ENCODE peak calls at places on chromosomes 5 and 9, in eight cellular contexts. T is stimulated activated naive B cell treated with anti-CD40 and anti-IgM and Interleukin-4, amounts not matched to agents 10 μg/mL and 1 μg/mL and 100 μg/mL, for 72 hours; R is iris pigment epithelial cell; N is RWPE1; Z is naive thymus-derived CD8-positive, alpha-beta T cell; Y is activated CD8-positive, alpha-beta T cell treated with anti-CD3 and anti-CD28 coated beads for 36 hours; V is HEK293T; S is GM19239. I is an unnamed sample.

GRCh38 chr5:133605323-133605722 is 7.0 kb downstream of the FSTL4 start:
- DNase-seq in T (no peak), R (no peak), N (no peak), Z (no peak), Y (no peak), V (no peak), S (no peak), I (no peak)

GRCh38 chr9:92726971-92727715 is 37.5 kb downstream of the BICD2 start:
- DNase-seq in T (no peak), R (peak), N (no peak), Z (no peak), Y (no peak), V (no peak), S (no peak), I (no peak)

GRCh38 chr9:99072040-99072394 is 32.9 kb upstream of the TGFBR1 start:
- DNase-seq in T (no peak), R (no peak), N (no peak), Z (no peak), Y (no peak), V (no peak), S (no peak), I (no peak)

GRCh38 chr5:39716532-39716971 is 291.8 kb upstream of the DAB2 start:
- DNase-seq in T (no peak), R (peak), N (peak), Z (peak), Y (peak), V (peak), S (peak), I (peak)

GRCh38 chr5:151591144-151591819 is at the start of gene FAT2:
- DNase-seq in T (no peak), R (no peak), N (peak), Z (no peak), Y (no peak), V (no peak), S (no peak), I (no peak)

GRCh38 chr5:169325273-169325672 is 24.3 kb upstream of the SLIT3 start:
- DNase-seq in T (no peak), R (no peak), N (no peak), Z (no peak), Y (no peak), V (no peak), S (no peak), I (no peak)

GRCh38 chr5:141882594-141883183 is 4.5 kb upstream of the PCDH1 start:
- DNase-seq in T (no peak), R (no peak), N (no peak), Z (no peak), Y (no peak), V (no peak), S (no peak), I (no peak)

GRCh38 chr5:130243641-130244040 is 339.4 kb downstream of the CHSY3 start:
- DNase-seq in T (no peak), R (no peak), N (no peak), Z (no peak), Y (no peak), V (no peak), S (no peak), I (no peak)

GRCh38 chr5:132909702-132910101 is 36.2 kb downstream of the LEAP2 start:
- DNase-seq in T (no peak), R (no peak), N (no peak), Z (no peak), Y (no peak), V (no peak), S (no peak), I (no peak)

GRCh38 chr5:119655081-119655480 is 25.7 kb downstream of the FAM170A start:
- DNase-seq in T (no peak), R (peak), N (peak), Z (no peak), Y (no peak), V (no peak), S (no peak), I (no peak)

GRCh38 chr9:97536480-97536879 is 35.0 kb downstream of the TMOD1 start:
- DNase-seq in T (no peak), R (no peak), N (no peak), Z (no peak), Y (no peak), V (no peak), S (no peak), I (no peak)

GRCh38 chr5:20294696-20295095 is 306.7 kb upstream of the CDH18 start:
- DNase-seq in T (no peak), R (no peak), N (no peak), Z (no peak), Y (no peak), V (no peak), S (no peak), I (no peak)

GRCh38 chr5:2802693-2803365 is 51.4 kb upstream of the IRX2 start:
- DNase-seq in T (no peak), R (no peak), N (no peak), Z (no peak), Y (no peak), V (no peak), S (no peak), I (no peak)

GRCh38 chr9:129716091-129716490 is 36.8 kb downstream of the PTGES start:
- DNase-seq in T (no peak), R (peak), N (no peak), Z (no peak), Y (no peak), V (no peak), S (no peak), I (no peak)

GRCh38 chr5:59685131-59685530 is 208.4 kb downstream of the PDE4D start:
- DNase-seq in T (no peak), R (peak), N (no peak), Z (no peak), Y (no peak), V (no peak), S (no peak), I (no peak)

GRCh38 chr9:68619056-68619455 is 78.4 kb upstream of the TMEM252 start:
- DNase-seq in T (no peak), R (no peak), N (no peak), Z (no peak), Y (no peak), V (no peak), S (no peak), I (no peak)

GRCh38 chr9:93295031-93295430 is 111.1 kb downstream of the WNK2 start:
- DNase-seq in T (no peak), R (no peak), N (no peak), Z (no peak), Y (no peak), V (peak), S (no peak), I (peak)

GRCh38 chr9:93473411-93473810 is 20.0 kb upstream of the FAM120AOS start:
- DNase-seq in T (no peak), R (peak), N (peak), Z (no peak), Y (no peak), V (no peak), S (no peak), I (no peak)

GRCh38 chr9:89402695-89403427 is 84.6 kb downstream of the SECISBP2 start:
- DNase-seq in T (no peak), R (no peak), N (no peak), Z (no peak), Y (no peak), V (no peak), S (no peak), I (no peak)

GRCh38 chr9:136219276-136219675 is 14.3 kb upstream of the LHX3 start:
- DNase-seq in T (no peak), R (peak), N (peak), Z (no peak), Y (no peak), V (no peak), S (no peak), I (no peak)

GRCh38 chr5:18236386-18236785 is 602.1 kb downstream of the TAF11L14 start:
- DNase-seq in T (no peak), R (peak), N (no peak), Z (no peak), Y (no peak), V (no peak), S (no peak), I (no peak)

GRCh38 chr5:93644760-93645159 is 61.7 kb downstream of the NR2F1 start:
- DNase-seq in T (no peak), R (no peak), N (no peak), Z (no peak), Y (no peak), V (no peak), S (no peak), I (no peak)

GRCh38 chr5:72474117-72474915 is 32.9 kb downstream of the ZNF366 start:
- DNase-seq in T (no peak), R (no peak), N (no peak), Z (no peak), Y (no peak), V (no peak), S (no peak), I (peak)

GRCh38 chr9:102700936-102701335 is 294.2 kb upstream of the CYLC2 start:
- DNase-seq in T (no peak), R (no peak), N (peak), Z (no peak), Y (no peak), V (peak), S (no peak), I (no peak)

GRCh38 chr9:134403682-134404301 is 77.5 kb downstream of the RXRA start:
- DNase-seq in T (no peak), R (peak), N (no peak), Z (peak), Y (peak), V (no peak), S (peak), I (peak)

GRCh38 chr5:179805070-179805528 is 1.6 kb downstream of the MGAT4B start:
- DNase-seq in T (no peak), R (no peak), N (no peak), Z (no peak), Y (no peak), V (no peak), S (no peak), I (peak)

GRCh38 chr5:141100243-141100805 is at the start of gene PCDHB3:
- DNase-seq in T (no peak), R (peak), N (peak), Z (no peak), Y (peak), V (peak), S (no peak), I (no peak)

GRCh38 chr9:89919171-89919681 is 314.4 kb downstream of the GADD45G start:
- DNase-seq in T (peak), R (no peak), N (no peak), Z (peak), Y (peak), V (no peak), S (no peak), I (peak)

GRCh38 chr5:135126688-135127603 is 92.9 kb upstream of the PITX1 start:
- DNase-seq in T (no peak), R (no peak), N (no peak), Z (no peak), Y (no peak), V (no peak), S (no peak), I (no peak)